ENCODE peak calls at places on chromosome 21, in seven cellular contexts. Y, O, G, W, Q, C and P are unnamed samples.

GRCh38 chr21:46255758-46256337 is 27.3 kb upstream of the LSS start:
- DNase-seq in Y (no peak), O (no peak), G (no peak), W (no peak), Q (no peak), C (no peak), P (no peak)

GRCh38 chr21:45528981-45529784 is 13.1 kb downstream of the SLC19A1 start:
- DNase-seq in Y (no peak), O (no peak), G (no peak), W (no peak), Q (no peak), C (no peak), P (peak)

GRCh38 chr21:43959231-43960041 is 52.7 kb upstream of the TRAPPC10 start:
- DNase-seq in Y (no peak), O (no peak), G (no peak), W (no peak), Q (no peak), C (no peak), P (no peak)

GRCh38 chr21:19368944-19369343 is 965.4 kb upstream of the TMPRSS15 start:
- DNase-seq in Y (no peak), O (no peak), G (no peak), W (no peak), Q (no peak), C (no peak), P (no peak)

GRCh38 chr21:45440736-45441350 is 35.9 kb downstream of the COL18A1 start:
- DNase-seq in Y (no peak), O (no peak), G (no peak), W (no peak), Q (no peak), C (no peak), P (peak)

GRCh38 chr21:40243676-40244075 is 376.4 kb downstream of the PCP4 start:
- DNase-seq in Y (no peak), O (no peak), G (no peak), W (no peak), Q (no peak), C (no peak), P (no peak)

GRCh38 chr21:43654806-43655489 is 4.3 kb downstream of the HSF2BP start:
- DNase-seq in Y (no peak), O (no peak), G (no peak), W (peak), Q (no peak), C (no peak), P (no peak)

GRCh38 chr21:46368533-46369285 is 44.8 kb downstream of the PCNT start:
- DNase-seq in Y (no peak), O (no peak), G (no peak), W (no peak), Q (no peak), C (no peak), P (no peak)

GRCh38 chr21:46000731-46001641 is 19.4 kb downstream of the COL6A1 start:
- DNase-seq in Y (no peak), O (peak), G (no peak), W (no peak), Q (no peak), C (peak), P (peak)

GRCh38 chr21:42941696-42942085 is 16.3 kb upstream of the ERVH48-1 start:
- DNase-seq in Y (no peak), O (no peak), G (no peak), W (no peak), Q (no peak), C (peak), P (no peak)

GRCh38 chr21:44740721-44741120 is 29.3 kb upstream of the TSPEAR start:
- DNase-seq in Y (no peak), O (no peak), G (no peak), W (no peak), Q (no peak), C (peak), P (no peak)

GRCh38 chr21:45450741-45451740 is 46.1 kb downstream of the COL18A1 start:
- DNase-seq in Y (no peak), O (no peak), G (no peak), W (no peak), Q (no peak), C (no peak), P (no peak)

GRCh38 chr21:45301521-45302081 is 13.9 kb upstream of the POFUT2 start:
- DNase-seq in Y (no peak), O (no peak), G (no peak), W (no peak), Q (no peak), C (peak), P (no peak)

GRCh38 chr21:38244885-38245869 is 11.6 kb upstream of the KCNJ15 start:
- DNase-seq in Y (peak), O (no peak), G (peak), W (peak), Q (peak), C (no peak), P (no peak)

GRCh38 chr21:38669186-38669585 is 136.5 kb upstream of the ETS2 start:
- DNase-seq in Y (peak), O (no peak), G (peak), W (peak), Q (no peak), C (no peak), P (no peak)

GRCh38 chr21:42580793-42581201 is 67.1 kb downstream of the SLC37A1 start:
- DNase-seq in Y (no peak), O (no peak), G (no peak), W (no peak), Q (no peak), C (peak), P (no peak)

GRCh38 chr21:42360317-42360716 is 6.0 kb downstream of the TFF1 start:
- DNase-seq in Y (peak), O (no peak), G (peak), W (no peak), Q (no peak), C (no peak), P (no peak)

GRCh38 chr21:19290328-19290727 is 886.7 kb upstream of the TMPRSS15 start:
- DNase-seq in Y (no peak), O (no peak), G (no peak), W (no peak), Q (no peak), C (no peak), P (no peak)

GRCh38 chr21:44904141-44904923 is 16.4 kb downstream of the ITGB2 start:
- DNase-seq in Y (no peak), O (no peak), G (no peak), W (no peak), Q (no peak), C (no peak), P (no peak)

GRCh38 chr21:35128526-35128925 is 79.4 kb upstream of the RUNX1 start:
- DNase-seq in Y (no peak), O (no peak), G (no peak), W (no peak), Q (no peak), C (no peak), P (no peak)

GRCh38 chr21:35491114-35491513 is 442.0 kb upstream of the RUNX1 start:
- DNase-seq in Y (no peak), O (no peak), G (no peak), W (no peak), Q (no peak), C (no peak), P (no peak)

GRCh38 chr21:43321111-43321510 is 105.8 kb downstream of the SIK1 start:
- DNase-seq in Y (no peak), O (no peak), G (no peak), W (no peak), Q (no peak), C (no peak), P (no peak)

GRCh38 chr21:45406801-45407628 is 2.0 kb downstream of the COL18A1 start:
- DNase-seq in Y (peak), O (no peak), G (no peak), W (no peak), Q (no peak), C (peak), P (no peak)

GRCh38 chr21:43333301-43334062 is 93.4 kb downstream of the SIK1 start:
- DNase-seq in Y (peak), O (no peak), G (no peak), W (peak), Q (peak), C (peak), P (peak)

GRCh38 chr21:36980280-36981048 is 14.0 kb upstream of the HLCS start:
- DNase-seq in Y (no peak), O (no peak), G (no peak), W (no peak), Q (no peak), C (peak), P (peak)

GRCh38 chr21:36976882-36977651 is 10.6 kb upstream of the HLCS start:
- DNase-seq in Y (peak), O (no peak), G (no peak), W (peak), Q (peak), C (peak), P (peak)

DNA sequence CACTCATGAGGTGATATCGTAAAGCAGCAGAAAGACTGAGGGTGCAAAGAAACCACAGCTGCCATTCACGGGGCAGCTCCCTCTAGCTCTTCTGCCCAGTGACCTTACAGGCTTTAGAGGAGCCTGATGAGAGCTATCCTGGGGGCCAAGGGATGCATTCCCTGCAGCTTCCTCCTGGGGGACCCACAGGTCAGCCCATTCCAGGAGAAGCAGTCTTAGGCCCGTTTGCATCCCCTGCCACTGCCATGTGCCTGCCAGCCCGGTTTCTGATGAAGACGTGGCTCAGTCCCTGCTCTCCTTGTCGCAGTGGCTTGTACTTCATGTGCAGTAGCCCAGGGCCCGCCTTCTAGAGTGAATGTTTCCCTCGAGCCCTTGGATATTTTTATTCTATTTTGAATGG is 22.8 kb downstream of the ATP5PO start:
- DNase-seq in Y (peak), O (no peak), G (no peak), W (no peak), Q (no peak), C (peak), P (no peak)
- TF ChIP-seq CTCF in Y (no peak), O (no peak), G (peak), W (peak), Q (no peak), C (peak), P (no peak)

GRCh38 chr21:14773777-14774345 is 227.7 kb upstream of the SAMSN1 start:
- DNase-seq in Y (peak), O (no peak), G (peak), W (peak), Q (no peak), C (peak), P (no peak)
- TF ChIP-seq CTCF in Y (peak), O (no peak), G (peak), W (peak), Q (no peak), C (peak), P (no peak)

GRCh38 chr21:28742527-28742926 is 250.2 kb downstream of the LTN1 start:
- DNase-seq in Y (no peak), O (no peak), G (no peak), W (peak), Q (no peak), C (no peak), P (no peak)
- TF ChIP-seq CTCF in Y (no peak), O (no peak), G (no peak), W (peak), Q (peak), C (no peak), P (no peak)

DNA sequence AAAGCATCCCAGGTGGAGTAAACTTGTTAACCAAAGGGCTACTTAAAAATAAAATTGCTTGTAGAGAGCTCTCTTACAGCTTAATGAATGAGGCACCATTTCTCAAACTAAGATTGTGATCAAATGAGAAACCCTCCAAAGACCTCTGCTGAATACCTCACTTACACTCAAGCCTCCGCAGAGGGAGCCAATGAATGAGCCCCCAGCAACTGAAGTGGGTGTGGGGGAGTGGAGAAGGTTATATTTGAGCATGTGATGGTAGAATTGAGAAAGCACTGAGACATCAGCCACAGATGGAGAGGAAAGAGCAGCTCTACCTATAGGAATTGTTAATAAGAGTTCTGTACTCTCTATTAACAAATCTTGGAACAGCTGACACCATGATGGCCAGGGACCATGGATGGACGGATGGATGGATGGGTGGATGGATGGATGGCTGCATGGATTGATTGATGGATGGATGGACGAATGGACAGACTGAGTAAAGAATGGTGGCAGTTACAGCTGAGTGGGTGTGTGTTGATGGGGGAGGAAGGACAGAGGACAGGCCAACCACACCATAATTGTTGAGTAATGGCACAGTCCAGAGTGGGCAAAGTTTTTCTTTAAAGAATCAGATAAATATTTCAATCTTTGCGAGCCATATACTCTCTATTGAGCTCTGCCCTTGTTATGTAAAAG is 20.3 kb upstream of the TIAM1 start:
- DNase-seq in Y (no peak), O (no peak), G (peak), W (no peak), Q (no peak), C (no peak), P (no peak)
- TF ChIP-seq CTCF in Y (no peak), O (no peak), G (no peak), W (no peak), Q (no peak), C (no peak), P (no peak)

GRCh38 chr21:26881504-26882228 is 36.5 kb upstream of the ADAMTS1 start:
- DNase-seq in Y (peak), O (no peak), G (no peak), W (no peak), Q (peak), C (no peak), P (no peak)
- TF ChIP-seq CTCF in Y (no peak), O (no peak), G (peak), W (no peak), Q (peak), C (no peak), P (no peak)

GRCh38 chr21:41360072-41360821 is 1.6 kb upstream of the MX2 start:
- DNase-seq in Y (no peak), O (no peak), G (peak), W (no peak), Q (peak), C (peak), P (peak)
- TF ChIP-seq CTCF in Y (no peak), O (no peak), G (no peak), W (peak), Q (peak), C (no peak), P (no peak)

GRCh38 chr21:32167513-32167912 is 111.3 kb downstream of the MIS18A start:
- DNase-seq in Y (no peak), O (no peak), G (no peak), W (no peak), Q (no peak), C (no peak), P (no peak)

DNA sequence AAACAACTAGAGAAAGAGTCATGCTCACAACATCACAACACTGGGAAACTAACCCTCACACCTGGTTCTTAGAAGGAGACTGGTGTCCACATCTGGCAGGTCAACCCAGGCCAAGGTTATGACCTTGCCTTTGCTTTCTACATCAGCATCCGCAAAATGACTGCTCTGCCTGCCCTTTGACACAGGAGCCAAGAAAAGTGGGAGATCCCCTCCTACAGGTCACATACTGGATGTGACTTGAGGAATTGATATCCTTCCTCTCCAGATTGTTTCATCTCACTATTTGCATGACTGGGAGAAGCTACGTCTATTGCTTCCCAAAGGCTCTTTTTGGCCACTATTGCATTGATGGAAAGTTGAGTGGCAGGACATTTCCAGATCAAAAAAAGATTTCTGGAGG is 115.5 kb downstream of the MIS18A start:
- DNase-seq in Y (no peak), O (no peak), G (no peak), W (no peak), Q (no peak), C (no peak), P (no peak)
- TF ChIP-seq CTCF in Y (no peak), O (no peak), G (no peak), W (no peak), Q (no peak), C (no peak), P (no peak)

GRCh38 chr21:15520811-15521643 is 208.8 kb upstream of the USP25 start:
- DNase-seq in Y (no peak), O (no peak), G (no peak), W (no peak), Q (no peak), C (no peak), P (no peak)
- TF ChIP-seq CTCF in Y (no peak), O (no peak), G (peak), W (peak), Q (peak), C (no peak), P (no peak)